ENCODE peak calls at places on chromosomes 16 and 17, in eight cellular contexts. A, E, X, K, D, H, V and M are unnamed samples.

GRCh38 chr17:7883781-7884386 is 4.7 kb upstream of the CHD3 start:
- DNase-seq in A (no peak), E (no peak), X (peak), K (no peak), D (no peak), H (no peak), V (no peak), M (no peak)

GRCh38 chr16:27689711-27690110 is 139.8 kb downstream of the KATNIP start:
- DNase-seq in A (no peak), E (no peak), X (no peak), K (no peak), D (no peak), H (no peak), V (no peak), M (no peak)

GRCh38 chr17:19771971-19772630 is 24.0 kb upstream of the ALDH3A1 start:
- DNase-seq in A (peak), E (no peak), X (no peak), K (no peak), D (no peak), H (no peak), V (no peak), M (no peak)

GRCh38 chr17:59842901-59843652 is 49.7 kb downstream of the TUBD1 start:
- DNase-seq in A (no peak), E (no peak), X (no peak), K (no peak), D (peak), H (peak), V (no peak), M (peak)

GRCh38 chr17:67471118-67471517 is 94.0 kb downstream of the PITPNC1 start:
- DNase-seq in A (no peak), E (no peak), X (no peak), K (no peak), D (no peak), H (no peak), V (no peak), M (no peak)

GRCh38 chr17:46163929-46164594 is 29.2 kb downstream of the KANSL1 start:
- DNase-seq in A (no peak), E (no peak), X (no peak), K (no peak), D (no peak), H (no peak), V (no peak), M (no peak)

GRCh38 chr16:23857901-23858300 is 22.1 kb downstream of the PRKCB start:
- DNase-seq in A (no peak), E (no peak), X (no peak), K (no peak), D (no peak), H (no peak), V (no peak), M (no peak)

GRCh38 chr17:348692-349425 is 3.7 kb downstream of the RPH3AL start:
- DNase-seq in A (no peak), E (no peak), X (no peak), K (no peak), D (no peak), H (no peak), V (no peak), M (peak)

GRCh38 chr17:72931163-72931562 is 161.3 kb downstream of the SLC39A11 start:
- DNase-seq in A (no peak), E (no peak), X (no peak), K (no peak), D (no peak), H (no peak), V (no peak), M (no peak)

GRCh38 chr16:12078405-12079245 is 102.1 kb downstream of the SNX29 start:
- DNase-seq in A (no peak), E (no peak), X (no peak), K (no peak), D (no peak), H (no peak), V (no peak), M (peak)

GRCh38 chr17:48470388-48471034 is 40.5 kb upstream of the SKAP1 start:
- DNase-seq in A (no peak), E (peak), X (no peak), K (no peak), D (no peak), H (no peak), V (no peak), M (no peak)

GRCh38 chr17:61770043-61770442 is 93.3 kb downstream of the BRIP1 start:
- DNase-seq in A (no peak), E (no peak), X (no peak), K (no peak), D (no peak), H (no peak), V (no peak), M (no peak)

GRCh38 chr16:85598141-85598540 is 15.0 kb upstream of the GSE1 start:
- DNase-seq in A (no peak), E (no peak), X (no peak), K (no peak), D (no peak), H (no peak), V (no peak), M (no peak)

GRCh38 chr16:76428858-76429257 is 151.7 kb downstream of the CNTNAP4 start:
- DNase-seq in A (no peak), E (no peak), X (no peak), K (no peak), D (no peak), H (no peak), V (no peak), M (peak)

GRCh38 chr16:87613961-87614360 is 11.7 kb downstream of the JPH3 start:
- DNase-seq in A (no peak), E (no peak), X (no peak), K (no peak), D (no peak), H (no peak), V (no peak), M (no peak)

GRCh38 chr16:50985733-50986132 is 165.3 kb downstream of the SALL1 start:
- DNase-seq in A (no peak), E (no peak), X (no peak), K (no peak), D (no peak), H (no peak), V (no peak), M (no peak)

GRCh38 chr17:57464191-57464864 is 208.0 kb downstream of the MSI2 start:
- DNase-seq in A (no peak), E (no peak), X (no peak), K (no peak), D (no peak), H (no peak), V (no peak), M (no peak)

GRCh38 chr17:35376245-35376644 is 2.8 kb upstream of the SLFN11 start:
- DNase-seq in A (no peak), E (no peak), X (no peak), K (no peak), D (no peak), H (no peak), V (no peak), M (no peak)